ENCODE peak calls at places on chromosomes 2 and 18, in six cellular contexts. R is mammary epithelial cell, Z is neural progenitor cell, Y is IMR-90, K is mesendoderm, H is adipocyte. X is an unnamed sample.

GRCh38 chr2:158932246-158932645 is 36.2 kb upstream of the TANC1 start:
- DNase-seq in H (no peak), Y (no peak), Z (no peak), R (no peak), K (no peak), X (peak)

GRCh38 chr18:48838921-48839818 is 111.6 kb downstream of the SMAD7 start:
- DNase-seq in H (peak), K (no peak), R (peak), Z (no peak), Y (peak), X (peak)

GRCh38 chr18:33706391-33706790 is 128.4 kb downstream of the ASXL3 start:
- DNase-seq in R (no peak), H (no peak), Y (peak), K (no peak), Z (no peak), X (peak)

GRCh38 chr2:122206101-122206500 is 450.6 kb downstream of the TSN start:
- DNase-seq in H (no peak), Z (no peak), K (no peak), R (no peak), Y (no peak), X (peak)

GRCh38 chr2:189260361-189260761 is 80.8 kb upstream of the COL5A2 start:
- DNase-seq in Z (no peak), Y (peak), K (no peak), R (no peak), H (no peak), X (peak)

GRCh38 chr2:19711470-19712372 is 190.1 kb downstream of the TTC32 start:
- DNase-seq in H (peak), R (peak), K (peak), Y (peak), Z (peak), X (peak)

GRCh38 chr2:151359768-151360167 is 2.4 kb downstream of the TNFAIP6 start:
- DNase-seq in Z (no peak), Y (no peak), R (no peak), K (no peak), H (no peak), X (no peak)

GRCh38 chr18:45019469-45019868 is 338.8 kb downstream of the SETBP1 start:
- DNase-seq in Y (no peak), H (no peak), K (no peak), Z (no peak), R (peak), X (no peak)

GRCh38 chr2:19358242-19359020 is at the start of gene OSR1:
- DNase-seq in H (peak), Z (peak), Y (peak), R (peak), K (peak), X (peak)

GRCh38 chr2:133541376-133541775 is 26.9 kb downstream of the NCKAP5 start:
- DNase-seq in Y (peak), H (no peak), K (no peak), Z (no peak), R (no peak), X (no peak)

GRCh38 chr2:23609254-23609653 is 224.3 kb downstream of the KLHL29 start:
- DNase-seq in K (no peak), H (no peak), R (no peak), Y (no peak), Z (no peak), X (no peak)

GRCh38 chr2:220619525-220620267 is 952.4 kb downstream of the EPHA4 start:
- DNase-seq in Y (peak), R (peak), K (peak), Z (no peak), H (no peak), X (peak)

GRCh38 chr18:7904529-7904928 is 337.4 kb downstream of the PTPRM start:
- DNase-seq in Z (no peak), Y (peak), R (peak), H (peak), K (no peak), X (peak)

GRCh38 chr2:217283505-217283904 is 423.6 kb upstream of the TNP1 start:
- DNase-seq in K (no peak), H (no peak), Z (no peak), R (no peak), Y (peak), X (no peak)

GRCh38 chr18:72849671-72850070 is 18.1 kb downstream of the NETO1 start:
- DNase-seq in H (no peak), R (peak), Y (no peak), K (no peak), Z (no peak), X (no peak)

GRCh38 chr18:11176416-11176815 is 27.0 kb upstream of the PIEZO2 start:
- DNase-seq in Y (peak), H (peak), Z (no peak), R (no peak), K (no peak), X (peak)

GRCh38 chr18:48797841-48798255 is 152.9 kb downstream of the SMAD7 start:
- DNase-seq in Z (no peak), H (no peak), Y (no peak), K (peak), R (no peak), X (no peak)

GRCh38 chr2:5474716-5475115 is 217.5 kb upstream of the SOX11 start:
- DNase-seq in Y (no peak), H (no peak), K (no peak), R (no peak), Z (no peak), X (no peak)

GRCh38 chr2:48715042-48715899 is 40.3 kb downstream of the LHCGR start:
- DNase-seq in K (no peak), Z (no peak), R (peak), Y (peak), H (peak), X (peak)

GRCh38 chr2:30230479-30230854 is 867 bp upstream of the LBH start:
- DNase-seq in Z (peak), H (peak), R (no peak), Y (peak), K (no peak), X (no peak)

GRCh38 chr2:14872779-14873325 is 240.3 kb downstream of the LRATD1 start:
- DNase-seq in K (no peak), R (no peak), H (no peak), Z (no peak), Y (no peak), X (no peak)

GRCh38 chr18:45730832-45731545 is 7.0 kb downstream of the SLC14A1 start:
- DNase-seq in R (no peak), K (no peak), Z (no peak), Y (peak), H (peak), X (peak)

GRCh38 chr2:173218331-173219056 is 136.2 kb upstream of the CDCA7 start:
- DNase-seq in H (peak), R (peak), K (peak), Z (peak), Y (peak), X (no peak)

GRCh38 chr2:231926761-231927565 is 767 bp upstream of the NPPC start:
- DNase-seq in Z (peak), R (no peak), K (peak), H (no peak), Y (peak), X (no peak)

GRCh38 chr2:207531024-207531411 is 1.3 kb downstream of the CREB1 start:
- DNase-seq in Z (peak), Y (no peak), K (no peak), H (peak), R (no peak), X (no peak)

DNA sequence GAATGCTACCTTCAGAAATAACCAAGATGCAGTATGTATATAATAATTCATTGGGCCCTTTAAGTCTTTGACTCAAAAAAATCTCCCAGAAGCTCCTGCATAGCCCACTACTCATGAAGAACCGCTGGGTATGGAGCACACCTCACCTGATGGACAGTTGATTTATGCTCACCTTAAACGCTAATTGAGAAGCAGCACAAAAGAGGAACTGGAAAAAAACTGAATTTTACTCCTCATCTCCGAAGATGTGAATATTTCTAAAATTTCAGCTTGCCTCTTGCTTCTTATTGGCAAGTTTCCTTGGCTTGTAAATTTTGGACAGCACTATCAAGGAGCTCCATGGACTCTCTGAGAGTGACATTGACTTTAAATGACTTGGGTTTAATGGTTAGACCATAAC is 5.5 kb downstream of the CYP1B1 start:
- DNase-seq in Z (no peak), R (no peak), K (no peak), H (no peak), Y (no peak), X (no peak)
- H3K9ac ChIP-seq in Z (no peak), R (no peak), K (no peak), H (no peak), Y (no peak), X (no peak)

DNA sequence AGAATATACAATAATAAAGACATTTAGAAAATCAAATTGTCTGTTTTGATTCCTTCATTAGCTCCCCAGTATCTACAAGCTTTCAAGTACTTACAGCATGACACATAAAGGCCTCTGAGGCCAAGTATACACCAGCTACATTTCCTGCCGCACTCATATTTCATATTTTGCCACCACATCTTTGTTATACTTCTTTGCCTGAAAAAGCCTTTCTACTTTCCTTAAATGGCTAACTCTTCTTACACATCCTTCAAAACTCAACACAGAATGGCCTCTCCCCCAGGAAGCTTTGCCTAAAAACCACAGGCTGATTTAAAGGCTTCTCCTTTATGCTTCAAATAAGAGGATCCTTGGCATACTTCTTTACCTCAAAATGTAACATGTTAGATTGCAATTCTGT is 4.5 kb downstream of the STK17B start:
- DNase-seq in H (peak), Z (no peak), K (no peak), R (peak), Y (peak), X (peak)
- H3K9ac ChIP-seq in H (peak), Z (no peak), K (no peak), R (no peak), Y (peak), X (peak)

GRCh38 chr2:161414385-161415040 is 1.6 kb upstream of the TBR1 start:
- DNase-seq in K (peak), H (peak), Z (peak), Y (peak), R (peak), X (peak)
- H3K9ac ChIP-seq in K (peak), H (peak), Z (no peak), Y (no peak), R (no peak), X (peak)

DNA sequence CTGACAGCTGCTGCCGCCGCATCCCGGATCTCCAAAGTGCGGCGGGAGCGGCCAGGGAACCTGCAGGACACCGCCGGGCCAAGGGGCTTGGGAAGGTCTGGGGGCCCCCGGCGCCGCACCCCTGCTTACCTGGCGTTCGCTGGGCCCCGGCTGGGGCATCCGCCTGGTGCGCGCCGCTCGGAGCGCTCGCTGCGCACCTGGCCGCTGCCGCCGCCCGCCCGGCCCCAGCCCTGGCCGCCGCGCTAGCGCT is 321 bp downstream of the ATP8B1 start:
- DNase-seq in K (no peak), R (no peak), Z (no peak), Y (no peak), H (no peak), X (no peak)
- H3K9ac ChIP-seq in K (peak), R (peak), Z (no peak), Y (peak), H (peak), X (peak)

DNA sequence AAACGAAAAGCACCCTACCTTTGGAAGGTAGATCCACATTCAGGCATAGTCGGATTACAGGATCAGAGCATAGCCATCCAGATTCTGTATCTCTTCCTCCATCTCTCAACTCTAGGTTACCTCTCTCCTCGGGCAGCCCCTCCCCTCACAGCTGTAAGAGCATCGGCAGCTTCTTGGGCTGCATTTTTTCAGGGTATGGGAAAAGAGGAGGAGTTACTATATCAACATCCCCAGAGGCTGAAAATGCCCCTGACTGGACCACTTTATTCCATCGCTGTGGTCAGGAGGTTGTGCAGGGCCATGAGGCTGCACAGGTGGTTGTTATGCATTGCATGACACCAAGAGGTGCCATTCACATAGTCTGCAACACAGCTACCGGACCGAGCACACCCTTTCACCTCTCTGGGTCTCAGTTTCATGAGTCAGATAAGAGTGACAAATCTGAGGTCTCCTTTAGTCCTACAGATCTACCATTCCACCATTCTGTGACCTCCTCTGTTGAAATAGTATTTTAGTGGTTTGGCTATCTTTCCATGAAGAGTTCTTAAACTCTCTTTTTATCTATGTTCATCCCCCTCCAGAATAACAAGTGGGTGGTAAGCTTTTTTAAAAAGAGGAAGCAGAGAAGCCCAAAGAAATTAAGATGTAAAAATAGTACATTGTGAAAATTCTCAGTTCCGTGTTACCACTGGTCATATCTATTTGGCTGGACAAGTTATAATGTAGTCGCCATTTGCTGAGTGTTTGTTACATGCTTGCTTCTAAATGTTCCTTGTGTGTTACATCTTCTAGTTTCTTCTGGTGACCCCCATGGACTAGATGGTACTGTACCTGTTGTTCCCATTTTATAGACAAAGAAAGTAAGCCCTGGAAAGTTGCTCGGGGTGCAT is 56.6 kb upstream of the SLC1A4 start:
- DNase-seq in Y (no peak), Z (no peak), K (no peak), H (no peak), R (no peak), X (no peak)
- H3K9ac ChIP-seq in Y (no peak), Z (no peak), K (no peak), H (no peak), R (no peak), X (no peak)